ENCODE peak calls at places on chromosomes 16 and 17, in seven cellular contexts. E, A, T, P, H, O and V are unnamed samples.
A peak's percentile ranks its signal among the peaks of the same experiment; 100 is the strongest.

GRCh38 chr16:66509576-66509975 is 40.3 kb downstream of the TK2 start:
- DNase-seq in E (no peak), A (no peak), T (no peak), P (no peak), H (peak; percentile 60), O (no peak), V (no peak)

GRCh38 chr17:73562896-73563295 is 81.3 kb downstream of the SDK2 start:
- DNase-seq in E (no peak), A (peak; percentile 56), T (no peak), P (no peak), H (no peak), O (no peak), V (no peak)

GRCh38 chr17:30229012-30229411 is 6.5 kb downstream of the SLC6A4 start:
- DNase-seq in E (no peak), A (no peak), T (no peak), P (no peak), H (peak; percentile 13), O (no peak), V (no peak)

GRCh38 chr17:45953561-45953960 is 45.5 kb upstream of the STH start:
- DNase-seq in E (no peak), A (no peak), T (no peak), P (no peak), H (no peak), O (no peak), V (no peak)

GRCh38 chr17:72477529-72477928 is 356.7 kb downstream of the SOX9 start:
- DNase-seq in E (no peak), A (no peak), T (peak; percentile 63), P (no peak), H (peak; percentile 11), O (peak; percentile 38), V (no peak)

GRCh38 chr17:10631048-10631700 is 25.9 kb downstream of the MYH3 start:
- DNase-seq in E (no peak), A (no peak), T (no peak), P (no peak), H (peak; percentile 74), O (no peak), V (no peak)

GRCh38 chr16:14602443-14602963 is 27.6 kb downstream of the PARN start:
- DNase-seq in E (no peak), A (no peak), T (no peak), P (no peak), H (no peak), O (no peak), V (no peak)

GRCh38 chr16:66399031-66399430 is 28.1 kb upstream of the BEAN1 start:
- DNase-seq in E (no peak), A (no peak), T (no peak), P (no peak), H (no peak), O (no peak), V (no peak)

GRCh38 chr17:35879748-35880654 is at the start of gene CCL5:
- DNase-seq in E (no peak), A (no peak), T (no peak), P (no peak), H (peak; percentile 82), O (no peak), V (no peak)

GRCh38 chr16:14501331-14502255 is 128.5 kb downstream of the PARN start:
- DNase-seq in E (peak; percentile 67), A (peak; percentile 87), T (peak; percentile 88), P (no peak), H (no peak), O (peak; percentile 89), V (peak; percentile 72)

GRCh38 chr17:80070375-80071115 is 30.8 kb upstream of the GAA start:
- DNase-seq in E (no peak), A (no peak), T (no peak), P (no peak), H (no peak), O (no peak), V (no peak)

GRCh38 chr16:6377956-6378355 is 954.7 kb upstream of the RBFOX1 start:
- DNase-seq in E (no peak), A (no peak), T (no peak), P (no peak), H (no peak), O (no peak), V (no peak)

GRCh38 chr16:57720142-57720575 is 15.4 kb upstream of the KATNB1 start:
- DNase-seq in E (no peak), A (no peak), T (peak; percentile 51), P (no peak), H (peak; percentile 88), O (no peak), V (no peak)

GRCh38 chr17:51860934-51861561 is 297.5 kb downstream of the CA10 start:
- DNase-seq in E (peak; percentile 18), A (no peak), T (peak; percentile 47), P (no peak), H (no peak), O (no peak), V (no peak)

GRCh38 chr16:31513126-31513525 is 4.9 kb upstream of the RUSF1 start:
- DNase-seq in E (no peak), A (no peak), T (no peak), P (no peak), H (no peak), O (no peak), V (no peak)

GRCh38 chr16:87043273-87044030 is 273.7 kb downstream of the C16orf95 start:
- DNase-seq in E (no peak), A (no peak), T (no peak), P (no peak), H (no peak), O (no peak), V (no peak)

GRCh38 chr17:31558748-31559646 is 167.5 kb downstream of the RAB11FIP4 start:
- DNase-seq in E (peak; percentile 42), A (peak; percentile 58), T (peak; percentile 68), P (no peak), H (peak; percentile 94), O (peak; percentile 76), V (peak; percentile 57)

GRCh38 chr16:89651584-89651983 is 5.9 kb downstream of the CHMP1A start:
- DNase-seq in E (no peak), A (no peak), T (no peak), P (no peak), H (no peak), O (no peak), V (no peak)

GRCh38 chr17:5419356-5419958 is at the start of gene NUP88:
- DNase-seq in E (peak; percentile 95), A (peak; percentile 95), T (peak; percentile 95), P (peak; percentile 73), H (peak; percentile 99), O (peak; percentile 96), V (peak; percentile 94)
- TF ChIP-seq POLR2A in E (peak; percentile 77), A (no peak), T (peak; percentile 90), P (peak; percentile 87), H (peak; percentile 27), O (peak; percentile 74), V (peak; percentile 35)

GRCh38 chr17:82698974-82699442 is 510 bp upstream of the RAB40B start:
- DNase-seq in E (no peak), A (no peak), T (no peak), P (no peak), H (no peak), O (no peak), V (no peak)

GRCh38 chr17:82696916-82697807 is 1.3 kb downstream of the RAB40B start:
- DNase-seq in E (no peak), A (no peak), T (no peak), P (no peak), H (no peak), O (no peak), V (no peak)

GRCh38 chr17:82699551-82699950 is 1.1 kb upstream of the RAB40B start:
- DNase-seq in E (no peak), A (no peak), T (no peak), P (no peak), H (no peak), O (no peak), V (no peak)

GRCh38 chr17:82697808-82698064 is 762 bp downstream of the RAB40B start:
- DNase-seq in E (no peak), A (no peak), T (no peak), P (no peak), H (no peak), O (no peak), V (no peak)

DNA sequence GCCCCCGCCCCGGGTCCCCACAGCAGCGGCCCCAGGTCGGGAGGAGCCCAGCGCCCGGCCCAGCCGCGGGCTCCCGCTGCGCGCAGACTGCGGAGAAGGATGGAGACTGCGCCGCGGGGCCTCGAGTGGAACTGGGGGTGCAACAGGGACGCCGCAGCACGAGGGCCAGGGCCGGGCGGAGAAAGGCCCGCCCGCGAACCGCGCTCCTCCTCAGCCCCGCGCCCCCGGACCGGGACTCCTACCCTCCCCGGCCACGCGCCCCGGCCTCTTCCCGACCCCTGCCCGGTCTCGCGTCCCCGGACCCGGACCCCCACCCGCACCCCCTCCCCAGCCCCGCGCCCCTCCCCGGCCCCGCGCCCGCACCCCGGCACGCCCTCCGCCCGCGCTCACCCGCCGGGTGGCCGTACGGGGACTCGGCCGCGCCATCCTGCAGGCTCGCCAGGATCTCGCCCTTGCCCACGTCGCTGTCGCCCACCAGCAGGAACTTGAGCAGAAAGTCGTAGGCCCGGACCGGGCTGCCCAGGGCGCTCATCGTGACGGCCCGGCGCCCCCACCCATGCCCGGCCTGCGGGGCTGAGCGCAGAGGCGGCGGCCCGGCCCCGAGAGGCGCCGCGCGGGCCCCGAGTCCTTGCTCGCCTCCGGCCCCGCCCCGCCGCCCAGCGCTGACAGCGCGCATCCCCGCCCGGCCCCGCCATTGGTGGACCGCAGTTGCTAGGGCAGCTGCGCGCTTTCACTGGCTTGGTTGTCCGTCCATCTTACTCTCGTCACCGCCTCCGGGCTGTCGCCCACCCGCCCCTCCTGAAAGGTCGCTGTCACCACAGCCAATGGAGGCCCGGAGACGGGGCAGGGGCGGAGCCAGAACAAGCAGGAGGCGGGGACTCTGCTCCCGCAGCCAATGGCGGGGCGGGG is at the start of gene RAB40B:
- DNase-seq in E (peak; percentile 98), A (peak; percentile 99), T (peak; percentile 100), P (peak; percentile 95), H (peak; percentile 99), O (peak; percentile 100), V (peak; percentile 97)
- TF ChIP-seq POLR2A in E (no peak), A (no peak), T (peak; percentile 81), P (peak; percentile 38), H (no peak), O (no peak), V (peak; percentile 41)

GRCh38 chr17:67378444-67379250 is 1.6 kb downstream of the PITPNC1 start:
- DNase-seq in E (peak; percentile 56), A (peak; percentile 47), T (peak; percentile 79), P (no peak), H (peak; percentile 93), O (peak; percentile 42), V (peak; percentile 50)
- TF ChIP-seq POLR2A in E (no peak), A (no peak), T (peak; percentile 63), P (no peak), H (no peak), O (no peak), V (peak; percentile 53)

DNA sequence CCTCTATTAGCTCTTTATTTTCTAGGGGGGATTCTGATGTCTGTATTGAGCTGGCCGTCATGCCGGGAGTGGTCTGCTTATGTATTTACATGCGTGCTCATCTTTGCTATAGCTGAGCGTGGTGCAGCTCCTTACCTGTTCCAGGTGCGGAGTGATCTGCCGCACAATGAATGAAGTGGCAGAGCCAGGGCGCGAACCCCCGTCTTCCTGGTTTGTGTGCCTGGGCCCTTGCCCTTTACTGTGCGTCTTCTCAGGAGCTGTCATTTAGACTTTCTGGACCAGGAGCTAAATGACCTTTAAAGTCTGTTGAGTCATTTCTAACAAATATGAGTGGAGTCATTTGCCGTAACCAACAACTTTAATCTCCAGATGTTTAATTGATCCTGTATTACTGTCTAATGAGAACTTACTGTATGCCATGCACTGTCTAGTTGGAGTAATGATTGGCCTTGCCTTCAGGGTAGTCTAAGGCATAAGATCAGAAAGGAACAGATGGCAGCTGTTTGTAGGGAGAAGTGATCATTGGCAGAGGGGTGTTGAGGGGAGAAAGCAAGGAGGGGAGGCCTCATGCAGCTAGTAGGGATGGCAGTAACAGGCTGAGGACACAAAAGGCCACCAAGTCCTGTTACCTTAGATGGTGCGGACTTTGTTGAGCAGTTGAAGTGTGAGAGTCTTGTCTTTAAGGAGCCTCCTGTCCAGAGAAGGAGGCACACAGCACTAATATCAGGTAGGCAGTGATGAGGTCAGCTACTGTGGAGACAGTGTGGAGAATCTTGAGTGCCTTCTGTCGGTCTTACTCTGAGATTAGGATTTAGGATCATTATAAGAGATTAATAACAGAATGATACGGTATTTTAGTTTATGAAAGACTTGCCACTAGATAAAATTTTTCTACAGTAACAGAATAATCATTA is 53.9 kb downstream of the USP10 start:
- DNase-seq in E (no peak), A (no peak), T (no peak), P (no peak), H (no peak), O (no peak), V (no peak)
- TF ChIP-seq POLR2A in E (no peak), A (no peak), T (no peak), P (no peak), H (no peak), O (no peak), V (no peak)